ENCODE peak calls at places on chromosomes 12 and 14, in five cellular contexts. P, D, F, O and I are unnamed samples.

GRCh38 chr12:32183646-32184045 is 77.0 kb downstream of the BICD1 start:
- DNase-seq in P (peak; percentile 23), F (no peak), D (no peak), O (peak; percentile 59), I (no peak)

GRCh38 chr14:55701638-55702037 is 121.6 kb downstream of the KTN1 start:
- DNase-seq in F (no peak), O (peak; percentile 33), P (no peak), D (no peak), I (no peak)

GRCh38 chr12:13049816-13050215 is 5.6 kb downstream of the FAM234B start:
- DNase-seq in F (no peak), O (no peak), D (peak; percentile 68), P (no peak), I (no peak)

GRCh38 chr12:19095869-19096480 is 33.6 kb upstream of the PLEKHA5 start:
- DNase-seq in F (no peak), D (no peak), P (no peak), O (peak; percentile 21), I (no peak)

GRCh38 chr14:96098309-96098998 is 59.3 kb downstream of the C14orf132 start:
- DNase-seq in D (no peak), P (peak; percentile 85), O (peak; percentile 78), F (peak; percentile 19), I (peak; percentile 69)

GRCh38 chr12:19288603-19289244 is 150.6 kb upstream of the AEBP2 start:
- DNase-seq in O (peak; percentile 48), F (no peak), P (peak; percentile 37), D (no peak), I (no peak)

GRCh38 chr12:466039-466438 is 6.3 kb downstream of the B4GALNT3 start:
- DNase-seq in D (peak; percentile 62), P (no peak), O (no peak), F (no peak), I (peak; percentile 81)

GRCh38 chr12:130249376-130249775 is 87.1 kb downstream of the FZD10 start:
- DNase-seq in F (no peak), O (no peak), D (no peak), P (no peak), I (no peak)

GRCh38 chr14:62943202-62943601 is 102.1 kb downstream of the KCNH5 start:
- DNase-seq in P (no peak), D (no peak), O (no peak), F (no peak), I (no peak)

GRCh38 chr12:69779928-69780327 is 41.3 kb downstream of the RAB3IP start:
- DNase-seq in F (no peak), P (peak; percentile 53), D (peak; percentile 28), O (peak; percentile 51), I (no peak)

GRCh38 chr14:34722723-34723545 is 8.5 kb upstream of the CFL2 start:
- DNase-seq in P (peak; percentile 32), O (peak; percentile 70), D (peak; percentile 65), F (peak; percentile 59), I (no peak)

GRCh38 chr12:108629824-108630476 is 3.7 kb downstream of the SELPLG start:
- DNase-seq in O (peak; percentile 58), P (no peak), F (peak; percentile 77), D (peak; percentile 73), I (no peak)

GRCh38 chr14:99138999-99139865 is 132.8 kb downstream of the BCL11B start:
- DNase-seq in F (no peak), P (no peak), D (no peak), O (no peak), I (no peak)

GRCh38 chr14:22326001-22326400 is 263.0 kb downstream of the DAD1 start:
- DNase-seq in P (no peak), F (no peak), O (no peak), D (no peak), I (no peak)

GRCh38 chr12:110744697-110745264 is 2.1 kb upstream of the PPP1CC start:
- DNase-seq in O (peak; percentile 72), P (peak; percentile 6), D (no peak), F (no peak), I (no peak)

GRCh38 chr14:57875985-57876384 is 10.1 kb upstream of the SLC35F4 start:
- DNase-seq in F (no peak), P (no peak), O (no peak), D (no peak), I (no peak)

GRCh38 chr12:13680916-13681315 is 300.5 kb downstream of the GRIN2B start:
- DNase-seq in F (no peak), P (no peak), O (no peak), D (no peak), I (no peak)

GRCh38 chr12:8886515-8887284 is 27.6 kb upstream of the PHC1 start:
- DNase-seq in F (no peak), O (no peak), D (no peak), P (no peak), I (no peak)

GRCh38 chr12:121807656-121808347 is 4.0 kb downstream of the SETD1B start:
- DNase-seq in F (no peak), O (no peak), P (no peak), D (no peak), I (no peak)

DNA sequence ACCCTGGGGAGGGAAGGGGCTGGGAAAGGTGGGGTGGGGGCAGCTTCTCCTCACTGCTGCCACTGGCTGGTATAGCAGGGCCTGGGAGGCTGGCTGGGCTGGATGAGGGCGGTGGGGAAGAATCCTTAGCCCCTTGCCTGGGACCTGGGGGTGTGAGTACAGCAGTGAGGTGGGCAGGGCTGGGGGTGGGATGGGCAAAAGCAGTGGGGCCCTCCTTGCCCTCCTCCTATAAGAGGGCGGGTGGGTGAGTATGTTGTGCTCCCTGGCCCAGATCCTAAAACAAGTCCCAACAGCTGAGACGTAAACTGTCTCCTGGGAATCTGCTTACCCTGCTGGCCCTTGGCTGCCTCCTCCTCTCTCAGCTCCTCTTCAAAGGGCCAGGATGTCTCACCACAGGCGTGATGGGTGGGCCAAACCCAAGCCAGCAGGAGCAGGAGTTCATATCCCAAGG is 2.2 kb downstream of the NCKAP5L start:
- DNase-seq in O (no peak), P (no peak), F (no peak), D (no peak), I (no peak)
- H3K27ac ChIP-seq in O (no peak overlapping the region), P (no peak overlapping the region), F (no peak overlapping the region), D (no peak overlapping the region), I (peak overlapping the region; percentile 37)

DNA sequence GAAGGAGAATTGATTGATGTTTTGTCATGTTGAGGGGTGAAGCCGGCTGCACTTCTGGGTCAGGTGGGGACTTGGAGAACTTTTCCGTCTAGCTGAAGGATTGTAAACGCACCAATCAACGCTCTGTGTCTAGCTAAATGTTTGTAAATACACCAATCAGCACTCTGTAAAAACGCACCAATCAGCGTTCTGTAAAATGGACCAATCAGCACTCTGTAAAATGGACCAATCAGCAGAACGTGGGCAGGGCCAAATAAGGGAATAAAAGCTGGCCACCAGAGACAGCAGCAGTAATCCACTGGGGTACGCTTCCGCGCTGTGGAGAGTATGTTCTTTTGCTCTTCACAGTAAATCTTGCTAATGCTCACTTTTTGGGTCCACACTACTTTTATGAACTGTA is 384.1 kb downstream of the FOXG1 start:
- DNase-seq in D (no peak), F (no peak), P (no peak), O (no peak), I (no peak)
- H3K27ac ChIP-seq in D (no peak overlapping the region), F (no peak overlapping the region), P (no peak overlapping the region), O (no peak overlapping the region), I (no peak overlapping the region)

GRCh38 chr14:90457191-90457590 is 60.4 kb downstream of the CALM1 start:
- DNase-seq in O (no peak), P (no peak), F (no peak), D (no peak), I (no peak)

GRCh38 chr14:90453401-90453951 is 56.6 kb downstream of the CALM1 start:
- DNase-seq in O (no peak), F (no peak), D (peak; percentile 79), P (no peak), I (no peak)

GRCh38 chr14:90456551-90456950 is 59.7 kb downstream of the CALM1 start:
- DNase-seq in O (no peak), D (no peak), F (no peak), P (no peak), I (no peak)

GRCh38 chr14:90454041-90455000 is 57.5 kb downstream of the CALM1 start:
- DNase-seq in O (peak; percentile 71), F (peak; percentile 58), D (peak; percentile 94), P (peak; percentile 96), I (no peak)

DNA sequence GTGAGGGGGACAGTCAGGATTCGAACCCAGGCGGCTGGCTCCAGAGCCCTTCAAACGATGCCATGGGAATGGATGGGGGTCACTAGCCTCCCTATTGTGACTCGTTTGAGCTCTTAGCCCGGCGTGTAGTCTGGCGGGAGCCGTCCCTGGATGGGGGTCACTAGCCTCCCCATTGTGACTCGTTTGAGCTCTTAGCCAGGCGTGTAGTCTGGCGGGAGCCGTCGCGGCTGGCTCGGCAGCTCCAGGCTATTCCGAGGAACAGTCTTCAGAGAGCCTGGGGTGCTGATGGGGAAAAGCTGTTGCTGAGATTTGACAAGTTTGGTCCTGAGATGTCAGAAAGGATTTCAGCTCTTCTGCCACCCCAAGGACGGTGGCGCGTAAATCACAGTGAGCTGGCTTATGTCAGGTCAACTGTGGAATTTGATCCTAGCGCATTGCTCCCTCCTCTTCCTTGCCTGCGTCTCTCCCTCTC is 58.3 kb downstream of the CALM1 start:
- DNase-seq in O (no peak), P (peak; percentile 55), F (peak; percentile 25), D (no peak), I (no peak)
- H3K27ac ChIP-seq in O (no peak overlapping the region), P (no peak overlapping the region), F (no peak overlapping the region), D (no peak overlapping the region), I (no peak overlapping the region)

GRCh38 chr14:61504841-61505340 is 183.5 kb downstream of the PRKCH start:
- DNase-seq in D (no peak), F (no peak), O (no peak), P (no peak), I (no peak)

GRCh38 chr14:61502459-61503093 is 181.2 kb downstream of the PRKCH start:
- DNase-seq in D (no peak), O (no peak), P (no peak), F (no peak), I (no peak)

GRCh38 chr14:61508526-61508925 is 186.8 kb upstream of the HIF1A start:
- DNase-seq in O (no peak), P (no peak), D (no peak), F (no peak), I (no peak)

GRCh38 chr14:61503167-61503801 is 181.9 kb downstream of the PRKCH start:
- DNase-seq in O (no peak), P (no peak), D (no peak), F (no peak), I (no peak)

GRCh38 chr14:61505815-61506809 is 184.7 kb downstream of the PRKCH start:
- DNase-seq in F (no peak), D (no peak), P (no peak), O (no peak), I (no peak)
- H3K27ac ChIP-seq in F (no peak overlapping the region), D (no peak overlapping the region), P (no peak overlapping the region), O (peak overlapping the region; percentile 58), I (no peak overlapping the region)

GRCh38 chr14:85172889-85173458 is 357.0 kb upstream of the FLRT2 start:
- DNase-seq in F (no peak), D (no peak), O (no peak), P (no peak), I (no peak)

GRCh38 chr14:85175556-85175955 is 354.4 kb upstream of the FLRT2 start:
- DNase-seq in O (no peak), F (no peak), D (no peak), P (no peak), I (no peak)

GRCh38 chr14:85172290-85172689 is 357.7 kb upstream of the FLRT2 start:
- DNase-seq in P (no peak), O (no peak), D (no peak), F (no peak), I (no peak)
- H3K27ac ChIP-seq in P (no peak overlapping the region), O (no peak overlapping the region), D (no peak overlapping the region), F (no peak overlapping the region), I (no peak overlapping the region)